ENCODE peak calls at places on chromosome 16, in seven cellular contexts. H is neural progenitor cell, W is fibroblast of lung, M is H1, D is colonic mucosa, O is MM.1S, E is SK-N-SH. R is an unnamed sample.

GRCh38 chr16:12095275-12096161 is 119.0 kb downstream of the SNX29 start:
- DNase-seq in H (peak; percentile 85), W (peak; percentile 67), M (peak; percentile 81), D (peak; percentile 66), O (peak; percentile 28), E (peak; percentile 76), R (peak; percentile 61)

GRCh38 chr16:67475051-67475450 is 5.9 kb downstream of the ATP6V0D1 start:
- DNase-seq in H (no peak), W (no peak), M (no peak), D (no peak), O (no peak), E (no peak), R (no peak)

GRCh38 chr16:12214509-12214908 is 238.0 kb downstream of the SNX29 start:
- DNase-seq in H (peak; percentile 51), W (no peak), M (no peak), D (no peak), O (no peak), E (no peak), R (no peak)

GRCh38 chr16:15592324-15592723 is 50.6 kb downstream of the MARF1 start:
- DNase-seq in H (no peak), W (no peak), M (no peak), D (no peak), O (peak; percentile 25), E (no peak), R (no peak)

GRCh38 chr16:50741225-50741807 is 570 bp upstream of the CYLD start:
- DNase-seq in H (peak; percentile 22), W (peak; percentile 12), M (no peak), D (peak; percentile 38), O (no peak), E (no peak), R (no peak)

GRCh38 chr16:69073181-69073669 is 32.2 kb upstream of the HAS3 start:
- DNase-seq in H (no peak), W (peak; percentile 82), M (no peak), D (no peak), O (no peak), E (no peak), R (no peak)

GRCh38 chr16:84739349-84740124 is 39.7 kb downstream of the USP10 start:
- DNase-seq in H (no peak), W (peak; percentile 78), M (no peak), D (no peak), O (no peak), E (no peak), R (no peak)

GRCh38 chr16:53509906-53510703 is 7.1 kb upstream of the AKTIP start:
- DNase-seq in H (peak; percentile 81), W (peak; percentile 71), M (peak; percentile 63), D (peak; percentile 58), O (peak; percentile 47), E (peak; percentile 77), R (peak; percentile 60)

GRCh38 chr16:55248494-55248893 is 75.5 kb upstream of the IRX6 start:
- DNase-seq in H (no peak), W (no peak), M (no peak), D (peak; percentile 66), O (no peak), E (no peak), R (no peak)

GRCh38 chr16:81997738-81998137 is 13.5 kb downstream of the SDR42E1 start:
- DNase-seq in H (no peak), W (peak; percentile 71), M (no peak), D (no peak), O (no peak), E (no peak), R (no peak)

GRCh38 chr16:17827313-17827712 is 356.6 kb upstream of the XYLT1 start:
- DNase-seq in H (no peak), W (peak; percentile 42), M (no peak), D (no peak), O (no peak), E (no peak), R (no peak)

GRCh38 chr16:54244061-54244886 is 42.3 kb downstream of the IRX3 start:
- DNase-seq in H (no peak), W (no peak), M (no peak), D (no peak), O (no peak), E (no peak), R (peak; percentile 91)

GRCh38 chr16:84518804-84519341 is 14.4 kb upstream of the MEAK7 start:
- DNase-seq in H (no peak), W (no peak), M (no peak), D (peak; percentile 63), O (no peak), E (no peak), R (no peak)

GRCh38 chr16:18582902-18583301 is 21.0 kb upstream of the NOMO2 start:
- DNase-seq in H (no peak), W (no peak), M (no peak), D (no peak), O (no peak), E (no peak), R (no peak)

GRCh38 chr16:85607796-85608514 is 5.2 kb upstream of the GSE1 start:
- DNase-seq in H (no peak), W (no peak), M (no peak), D (no peak), O (no peak), E (no peak), R (no peak)

GRCh38 chr16:64478258-64478906 is 643.5 kb downstream of the CDH11 start:
- DNase-seq in H (no peak), W (peak; percentile 67), M (no peak), D (no peak), O (no peak), E (no peak), R (no peak)

GRCh38 chr16:67752641-67753040 is 33.5 kb upstream of the GFOD2 start:
- DNase-seq in H (no peak), W (no peak), M (no peak), D (no peak), O (no peak), E (no peak), R (no peak)

GRCh38 chr16:81524382-81524781 is 79.8 kb downstream of the CMIP start:
- DNase-seq in H (no peak), W (no peak), M (no peak), D (no peak), O (no peak), E (no peak), R (no peak)

GRCh38 chr16:53773150-53773846 is 69.3 kb downstream of the FTO start:
- DNase-seq in H (peak; percentile 70), W (peak; percentile 80), M (no peak), D (peak; percentile 68), O (no peak), E (peak; percentile 52), R (peak; percentile 69)

GRCh38 chr16:81601008-81601428 is 156.4 kb downstream of the CMIP start:
- DNase-seq in H (no peak), W (peak; percentile 69), M (no peak), D (no peak), O (no peak), E (peak; percentile 49), R (no peak)

GRCh38 chr16:35146031-35146710 is 1686.8 kb downstream of the TP53TG3F start:
- DNase-seq in H (no peak), W (no peak), M (no peak), D (no peak), O (no peak), E (no peak), R (no peak)

GRCh38 chr16:69072640-69072974 is 32.8 kb upstream of the HAS3 start:
- DNase-seq in H (no peak), W (no peak), M (no peak), D (no peak), O (no peak), E (no peak), R (no peak)

DNA sequence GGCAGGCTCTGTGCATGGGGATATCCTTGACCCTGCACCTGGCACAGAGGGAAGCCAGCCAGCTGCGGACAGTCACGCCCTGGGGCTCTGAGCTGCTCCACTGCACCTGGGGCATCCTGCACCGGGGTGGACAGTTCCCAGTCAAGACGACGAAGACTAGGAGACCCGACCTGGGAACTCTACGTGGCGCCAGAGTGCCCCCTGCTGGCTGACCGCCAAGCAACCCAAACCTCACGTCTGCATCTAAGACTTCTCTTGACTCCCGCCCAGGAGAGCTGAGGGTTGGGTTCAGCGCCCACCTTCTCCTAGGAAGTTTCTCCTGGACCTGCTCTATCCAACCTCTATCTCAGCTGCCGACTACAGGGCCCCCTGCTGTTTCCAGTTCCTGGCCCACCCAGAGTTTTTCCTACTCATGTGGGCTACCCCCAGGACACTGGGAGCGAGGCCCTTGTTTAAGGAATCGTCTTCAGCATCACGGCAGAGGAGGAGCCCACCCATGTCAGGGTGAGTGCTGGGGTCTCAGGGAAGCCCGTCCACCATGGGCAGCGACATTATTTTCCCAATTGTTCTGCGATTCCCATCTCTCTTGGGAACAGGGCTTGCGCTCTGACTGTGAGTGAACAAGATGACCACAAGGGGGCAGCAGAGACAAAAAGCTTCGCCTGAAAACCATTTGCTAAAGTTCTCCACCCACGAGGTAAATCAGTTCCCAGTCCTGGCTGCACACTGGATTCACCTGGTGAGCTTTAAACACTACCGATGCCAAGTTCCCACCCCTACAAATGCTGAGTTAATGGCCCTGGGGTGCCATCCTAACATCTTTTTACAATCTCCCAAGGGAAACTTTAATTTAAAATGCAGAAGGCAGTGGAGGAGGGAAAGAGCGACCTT is 29.3 kb downstream of the TLE7 start:
- DNase-seq in H (peak; percentile 92), W (peak; percentile 71), M (peak; percentile 94), D (peak; percentile 80), O (peak; percentile 78), E (peak; percentile 78), R (peak; percentile 67)
- H3K9ac ChIP-seq in H (no peak overlapping the region), W (no peak overlapping the region), M (no peak overlapping the region), D (no peak overlapping the region), O (no peak overlapping the region), E (no peak overlapping the region), R (no peak overlapping the region)

DNA sequence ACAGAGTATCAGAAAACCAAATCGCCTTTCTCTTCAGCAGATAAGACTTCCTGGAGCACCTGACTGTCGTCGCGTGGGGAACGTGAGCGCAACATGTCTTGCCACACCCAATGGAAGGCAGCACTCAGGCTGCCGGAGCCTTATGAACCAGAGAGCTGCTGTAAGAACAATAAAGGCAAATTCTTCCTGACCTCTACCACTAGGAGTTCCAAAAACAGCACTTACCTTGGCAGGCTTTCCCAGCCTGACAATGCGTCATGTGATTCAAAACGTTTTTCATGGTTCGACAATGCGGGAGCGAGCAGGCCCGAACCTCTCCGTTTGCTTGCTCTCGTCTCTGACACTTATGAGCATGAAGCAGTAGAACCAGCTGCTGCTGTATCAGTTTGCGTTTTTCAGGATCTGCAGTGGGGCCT is 75.8 kb upstream of the TRAP1 start:
- DNase-seq in H (no peak), W (peak; percentile 57), M (no peak), D (no peak), O (no peak), E (no peak), R (no peak)
- TF ChIP-seq CTCF in H (no peak), W (peak; percentile 12), M (peak; percentile 18), D (no peak), O (no peak), E (no peak), R (no peak)

DNA sequence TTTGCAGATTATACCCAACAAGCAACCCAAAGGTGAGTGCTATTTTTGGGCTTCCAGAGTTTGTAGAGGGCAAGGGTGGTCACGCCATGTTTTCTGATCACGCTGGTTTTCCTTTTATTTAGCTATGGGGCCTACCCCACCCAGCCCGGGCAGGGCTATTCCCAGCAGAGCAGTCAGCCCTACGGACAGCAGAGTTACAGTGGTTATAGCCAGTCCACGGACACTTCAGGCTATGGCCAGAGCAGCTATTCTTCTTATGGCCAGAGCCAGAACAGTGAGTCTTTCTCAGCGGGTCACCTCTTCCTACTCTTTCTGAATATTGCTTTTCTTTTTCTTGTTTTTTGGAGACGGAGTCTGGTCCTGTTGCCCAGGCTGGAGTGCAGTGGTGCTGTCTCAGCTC is 2.5 kb downstream of the FUS start:
- DNase-seq in H (no peak), W (no peak), M (no peak), D (no peak), O (no peak), E (no peak), R (no peak)
- H3K9ac ChIP-seq in H (peak overlapping the region; percentile 92), W (no peak overlapping the region), M (peak overlapping the region; percentile 54), D (no peak overlapping the region), O (no peak overlapping the region), E (peak overlapping the region; percentile 100), R (peak overlapping the region; percentile 91)

GRCh38 chr16:74650966-74651567 is 15.6 kb downstream of the RFWD3 start:
- DNase-seq in H (peak; percentile 9), W (peak; percentile 31), M (no peak), D (no peak), O (no peak), E (peak; percentile 31), R (no peak)
- TF ChIP-seq CTCF in H (peak; percentile 65), W (peak; percentile 38), M (peak; percentile 29), D (peak; percentile 41), O (peak; percentile 18), E (peak; percentile 81), R (peak; percentile 58)

R was measured in DND-41.